ENCODE peak calls at places on chromosomes 2 and 18, in nine cellular contexts. One of them, this sample, is unnamed.

GRCh38 chr18:8785261-8785660 is 79.9 kb downstream of the MTCL1 start:
- DNase-seq in Peyer's patch: no peak
- DNase-seq in transverse colon: no peak
- DNase-seq in tibial nerve: no peak
- DNase-seq in endothelial cell of umbilical vein: no peak
- DNase-seq in A549: no peak
- DNase-seq in right lobe of liver: no peak
- DNase-seq in adrenal gland: no peak
- DNase-seq in H1: no peak
- DNase-seq in this sample: peak

GRCh38 chr2:128625966-128626757 is 307.5 kb upstream of the HS6ST1 start:
- DNase-seq in Peyer's patch: no peak
- DNase-seq in endothelial cell of umbilical vein: no peak
- DNase-seq in adrenal gland: no peak
- DNase-seq in right lobe of liver: peak
- DNase-seq in tibial nerve: no peak
- DNase-seq in A549: no peak
- DNase-seq in transverse colon: no peak
- DNase-seq in H1: no peak
- DNase-seq in this sample: no peak

GRCh38 chr2:117980381-117980780 is 33.5 kb downstream of the CCDC93 start:
- DNase-seq in Peyer's patch: no peak
- DNase-seq in right lobe of liver: no peak
- DNase-seq in adrenal gland: no peak
- DNase-seq in H1: no peak
- DNase-seq in transverse colon: no peak
- DNase-seq in endothelial cell of umbilical vein: no peak
- DNase-seq in tibial nerve: no peak
- DNase-seq in A549: no peak
- DNase-seq in this sample: no peak

GRCh38 chr2:84832772-84833461 is 48.0 kb downstream of the TRABD2A start:
- DNase-seq in A549: no peak
- DNase-seq in tibial nerve: no peak
- DNase-seq in H1: no peak
- DNase-seq in endothelial cell of umbilical vein: no peak
- DNase-seq in right lobe of liver: no peak
- DNase-seq in adrenal gland: peak
- DNase-seq in Peyer's patch: peak
- DNase-seq in transverse colon: peak
- DNase-seq in this sample: no peak

GRCh38 chr2:187008111-187008510 is 159.1 kb upstream of the ZSWIM2 start:
- DNase-seq in A549: no peak
- DNase-seq in right lobe of liver: no peak
- DNase-seq in Peyer's patch: no peak
- DNase-seq in H1: no peak
- DNase-seq in adrenal gland: no peak
- DNase-seq in tibial nerve: no peak
- DNase-seq in transverse colon: no peak
- DNase-seq in endothelial cell of umbilical vein: peak
- DNase-seq in this sample: no peak

GRCh38 chr18:14086459-14087231 is 45.6 kb downstream of the ZNF519 start:
- DNase-seq in right lobe of liver: no peak
- DNase-seq in Peyer's patch: no peak
- DNase-seq in endothelial cell of umbilical vein: peak
- DNase-seq in H1: peak
- DNase-seq in A549: peak
- DNase-seq in tibial nerve: no peak
- DNase-seq in transverse colon: no peak
- DNase-seq in adrenal gland: no peak
- DNase-seq in this sample: peak

GRCh38 chr2:134122610-134123009 is 131.3 kb upstream of the MGAT5 start:
- DNase-seq in A549: no peak
- DNase-seq in Peyer's patch: no peak
- DNase-seq in adrenal gland: no peak
- DNase-seq in tibial nerve: no peak
- DNase-seq in right lobe of liver: no peak
- DNase-seq in transverse colon: no peak
- DNase-seq in endothelial cell of umbilical vein: no peak
- DNase-seq in H1: no peak
- DNase-seq in this sample: no peak

GRCh38 chr2:177261115-177261779 is 3.3 kb downstream of the NFE2L2 start:
- DNase-seq in adrenal gland: no peak
- DNase-seq in transverse colon: no peak
- DNase-seq in H1: no peak
- DNase-seq in tibial nerve: no peak
- DNase-seq in Peyer's patch: no peak
- DNase-seq in endothelial cell of umbilical vein: no peak
- DNase-seq in A549: no peak
- DNase-seq in right lobe of liver: no peak
- DNase-seq in this sample: no peak

GRCh38 chr18:44786697-44787096 is 106.0 kb downstream of the SETBP1 start:
- DNase-seq in adrenal gland: no peak
- DNase-seq in tibial nerve: no peak
- DNase-seq in transverse colon: no peak
- DNase-seq in H1: no peak
- DNase-seq in right lobe of liver: no peak
- DNase-seq in Peyer's patch: no peak
- DNase-seq in A549: no peak
- DNase-seq in endothelial cell of umbilical vein: no peak
- DNase-seq in this sample: no peak

GRCh38 chr2:98835831-98836385 is 100.1 kb downstream of the CRACDL start:
- DNase-seq in Peyer's patch: peak
- DNase-seq in adrenal gland: no peak
- DNase-seq in A549: no peak
- DNase-seq in right lobe of liver: no peak
- DNase-seq in tibial nerve: no peak
- DNase-seq in endothelial cell of umbilical vein: no peak
- DNase-seq in transverse colon: no peak
- DNase-seq in H1: no peak
- DNase-seq in this sample: no peak

GRCh38 chr18:13235981-13236380 is 17.4 kb downstream of the LDLRAD4 start:
- DNase-seq in A549: no peak
- DNase-seq in tibial nerve: peak
- DNase-seq in right lobe of liver: no peak
- DNase-seq in H1: no peak
- DNase-seq in Peyer's patch: no peak
- DNase-seq in transverse colon: no peak
- DNase-seq in adrenal gland: no peak
- DNase-seq in endothelial cell of umbilical vein: no peak
- DNase-seq in this sample: peak

GRCh38 chr2:175154670-175155082 is 13.3 kb downstream of the ATF2 start:
- DNase-seq in Peyer's patch: no peak
- DNase-seq in transverse colon: no peak
- DNase-seq in endothelial cell of umbilical vein: no peak
- DNase-seq in tibial nerve: no peak
- DNase-seq in A549: peak
- DNase-seq in right lobe of liver: no peak
- DNase-seq in H1: no peak
- DNase-seq in adrenal gland: no peak
- DNase-seq in this sample: no peak

GRCh38 chr18:40380657-40381441 is 1574.2 kb upstream of the PIK3C3 start:
- DNase-seq in right lobe of liver: no peak
- DNase-seq in A549: no peak
- DNase-seq in endothelial cell of umbilical vein: no peak
- DNase-seq in transverse colon: no peak
- DNase-seq in tibial nerve: no peak
- DNase-seq in adrenal gland: no peak
- DNase-seq in H1: no peak
- DNase-seq in Peyer's patch: no peak
- DNase-seq in this sample: no peak

GRCh38 chr2:47033102-47033880 is 117.7 kb upstream of the MCFD2 start:
- DNase-seq in adrenal gland: no peak
- DNase-seq in Peyer's patch: no peak
- DNase-seq in right lobe of liver: no peak
- DNase-seq in A549: no peak
- DNase-seq in endothelial cell of umbilical vein: peak
- DNase-seq in transverse colon: no peak
- DNase-seq in H1: no peak
- DNase-seq in tibial nerve: no peak
- DNase-seq in this sample: no peak

GRCh38 chr18:3060667-3061580 is 48.0 kb upstream of the LPIN2 start:
- DNase-seq in H1: no peak
- DNase-seq in right lobe of liver: no peak
- DNase-seq in Peyer's patch: peak
- DNase-seq in A549: no peak
- DNase-seq in endothelial cell of umbilical vein: peak
- DNase-seq in tibial nerve: no peak
- DNase-seq in transverse colon: no peak
- DNase-seq in adrenal gland: no peak
- DNase-seq in this sample: no peak

GRCh38 chr2:18604573-18604885 is 15.2 kb upstream of the NT5C1B start:
- DNase-seq in Peyer's patch: no peak
- DNase-seq in H1: no peak
- DNase-seq in adrenal gland: no peak
- DNase-seq in A549: no peak
- DNase-seq in tibial nerve: no peak
- DNase-seq in right lobe of liver: no peak
- DNase-seq in endothelial cell of umbilical vein: no peak
- DNase-seq in transverse colon: no peak
- DNase-seq in this sample: no peak

GRCh38 chr18:2515408-2515807 is 55.9 kb downstream of the METTL4 start:
- DNase-seq in H1: no peak
- DNase-seq in A549: peak
- DNase-seq in Peyer's patch: no peak
- DNase-seq in endothelial cell of umbilical vein: peak
- DNase-seq in transverse colon: no peak
- DNase-seq in tibial nerve: no peak
- DNase-seq in right lobe of liver: no peak
- DNase-seq in adrenal gland: no peak
- DNase-seq in this sample: no peak

DNA sequence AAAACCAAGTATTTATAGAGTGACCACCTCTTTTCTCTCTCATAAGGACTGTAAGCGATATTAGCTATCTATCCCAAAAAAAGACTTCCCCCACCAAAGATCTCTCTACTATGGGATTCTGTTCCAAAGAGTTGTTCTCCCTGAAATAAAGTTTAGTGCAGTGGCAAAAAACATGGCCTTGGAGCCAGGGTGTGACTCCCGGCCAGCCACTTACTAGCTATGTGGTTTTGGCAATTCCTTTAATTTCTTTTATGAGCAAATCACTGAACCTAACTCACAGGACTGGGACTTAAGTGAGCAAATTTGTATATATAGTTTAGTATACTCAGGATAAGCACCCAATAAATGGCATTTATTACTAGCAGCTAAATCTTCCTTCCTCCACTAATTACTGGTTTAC is 42.6 kb downstream of the SESTD1 start:
- DNase-seq in right lobe of liver: no peak
- DNase-seq in tibial nerve: no peak
- DNase-seq in adrenal gland: no peak
- DNase-seq in H1: no peak
- DNase-seq in transverse colon: no peak
- DNase-seq in Peyer's patch: no peak
- DNase-seq in A549: no peak
- DNase-seq in endothelial cell of umbilical vein: no peak
- DNase-seq in this sample: no peak
- TF ChIP-seq CTCF in right lobe of liver: no peak
- TF ChIP-seq CTCF in tibial nerve: no peak
- TF ChIP-seq CTCF in adrenal gland: no peak
- TF ChIP-seq CTCF in H1: no peak
- TF ChIP-seq CTCF in transverse colon: no peak
- TF ChIP-seq CTCF in Peyer's patch: no peak
- TF ChIP-seq CTCF in A549: no peak
- TF ChIP-seq CTCF in endothelial cell of umbilical vein: no peak
- TF ChIP-seq CTCF in this sample: no peak

DNA sequence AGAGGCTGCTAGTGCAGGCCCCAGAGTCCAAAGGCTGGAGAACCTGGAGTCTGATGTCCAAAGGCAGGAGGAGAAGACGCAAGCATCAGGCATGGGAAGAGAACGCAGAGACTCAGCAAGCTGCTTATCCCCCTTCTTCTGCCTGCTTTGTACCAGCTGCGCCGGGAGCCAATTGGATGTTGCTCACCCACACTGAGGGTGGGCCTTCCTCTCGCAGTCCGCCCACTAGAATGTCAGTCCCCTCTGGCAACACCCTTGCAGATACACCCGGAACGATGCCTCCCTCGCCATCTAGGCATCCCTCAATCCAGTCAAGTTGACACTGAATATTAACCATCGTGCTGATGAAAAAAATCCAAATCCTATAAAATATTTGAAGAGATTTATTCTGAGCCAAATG is 141.6 kb downstream of the TWIST2 start:
- DNase-seq in tibial nerve: no peak
- DNase-seq in H1: no peak
- DNase-seq in A549: no peak
- DNase-seq in Peyer's patch: no peak
- DNase-seq in adrenal gland: no peak
- DNase-seq in transverse colon: no peak
- DNase-seq in right lobe of liver: no peak
- DNase-seq in endothelial cell of umbilical vein: no peak
- DNase-seq in this sample: no peak
- TF ChIP-seq POLR2A in tibial nerve: no peak
- TF ChIP-seq POLR2A in H1: no peak
- TF ChIP-seq POLR2A in A549: no peak
- TF ChIP-seq POLR2A in Peyer's patch: no peak
- TF ChIP-seq POLR2A in adrenal gland: no peak
- TF ChIP-seq POLR2A in transverse colon: no peak
- TF ChIP-seq POLR2A in right lobe of liver: no peak
- TF ChIP-seq POLR2A in endothelial cell of umbilical vein: no peak
- TF ChIP-seq POLR2A in this sample: no peak

DNA sequence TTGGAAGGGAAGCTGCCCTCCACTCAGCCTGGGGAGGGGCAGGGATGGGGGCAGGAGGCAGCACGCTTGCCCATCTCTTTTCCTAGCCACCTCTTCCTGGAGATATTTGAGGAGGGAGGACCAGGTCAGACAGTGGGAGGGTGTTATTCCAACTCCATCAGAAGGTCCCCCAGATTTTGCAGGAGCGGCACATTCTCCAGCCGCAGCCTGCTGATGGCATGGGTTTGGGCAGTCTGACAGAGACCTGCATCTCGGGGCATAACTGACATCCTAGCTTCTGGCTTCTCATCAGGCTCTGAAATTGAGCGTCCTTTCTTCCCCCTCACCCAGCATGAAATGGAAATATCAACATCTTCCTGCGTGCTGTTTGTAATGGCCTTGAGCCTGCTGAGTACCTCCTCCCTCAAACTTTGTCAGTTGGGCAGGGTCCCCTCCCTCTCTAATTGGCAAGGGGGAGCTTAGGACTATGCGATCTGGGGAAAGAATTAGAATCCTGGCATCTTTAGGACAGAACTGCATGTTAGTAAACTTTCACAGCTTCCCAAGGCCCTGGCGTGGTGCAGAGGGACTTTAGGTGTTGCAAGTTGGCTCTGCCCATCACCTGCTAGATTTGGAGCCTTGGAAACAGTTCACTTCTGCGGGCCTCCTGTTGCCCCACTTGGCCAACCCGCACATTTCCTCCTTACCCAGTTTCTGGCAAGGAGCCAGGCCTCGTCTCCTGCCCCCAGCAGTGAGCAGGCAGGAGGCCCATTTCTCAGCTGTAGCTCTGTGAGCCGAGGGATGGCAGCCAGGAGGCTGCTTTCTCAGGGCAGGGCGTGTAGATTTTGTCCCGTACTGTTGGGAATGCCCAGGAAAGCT is 2.2 kb downstream of the ITM2C start:
- DNase-seq in right lobe of liver: peak
- DNase-seq in endothelial cell of umbilical vein: peak
- DNase-seq in adrenal gland: no peak
- DNase-seq in H1: peak
- DNase-seq in A549: no peak
- DNase-seq in Peyer's patch: peak
- DNase-seq in transverse colon: peak
- DNase-seq in tibial nerve: no peak
- DNase-seq in this sample: peak
- TF ChIP-seq CTCF in right lobe of liver: no peak
- TF ChIP-seq CTCF in endothelial cell of umbilical vein: no peak
- TF ChIP-seq CTCF in adrenal gland: no peak
- TF ChIP-seq CTCF in H1: no peak
- TF ChIP-seq CTCF in A549: no peak
- TF ChIP-seq CTCF in Peyer's patch: no peak
- TF ChIP-seq CTCF in transverse colon: no peak
- TF ChIP-seq CTCF in tibial nerve: no peak
- TF ChIP-seq CTCF in this sample: no peak

GRCh38 chr18:7321831-7322230 is 90.9 kb downstream of the LRRC30 start:
- DNase-seq in adrenal gland: no peak
- DNase-seq in tibial nerve: no peak
- DNase-seq in transverse colon: no peak
- DNase-seq in right lobe of liver: no peak
- DNase-seq in Peyer's patch: no peak
- DNase-seq in endothelial cell of umbilical vein: no peak
- DNase-seq in H1: no peak
- DNase-seq in A549: no peak
- DNase-seq in this sample: no peak
- TF ChIP-seq POLR2A in adrenal gland: no peak
- TF ChIP-seq POLR2A in tibial nerve: no peak
- TF ChIP-seq POLR2A in transverse colon: no peak
- TF ChIP-seq POLR2A in right lobe of liver: no peak
- TF ChIP-seq POLR2A in Peyer's patch: no peak
- TF ChIP-seq POLR2A in endothelial cell of umbilical vein: no peak
- TF ChIP-seq POLR2A in H1: no peak
- TF ChIP-seq POLR2A in A549: no peak
- TF ChIP-seq POLR2A in this sample: no peak

This sample was measured in testis.